ENCODE peak calls at places on chromosome 10, in six cellular contexts. Y is HL-60, R is HepG2, T is K562, L is H1, A is GM12878. B is an unnamed sample.

GRCh38 chr10:123474700-123475099 is 191.5 kb upstream of the GPR26 start:
- DNase-seq in Y (no peak), R (no peak), T (no peak), L (no peak), A (no peak), B (no peak)

GRCh38 chr10:53069013-53069412 is 296.4 kb upstream of the MBL2 start:
- DNase-seq in Y (no peak), R (no peak), T (no peak), L (no peak), A (no peak), B (no peak)

GRCh38 chr10:91891285-91892001 is 17.8 kb downstream of the FGFBP3 start:
- DNase-seq in Y (no peak), R (peak), T (peak), L (no peak), A (no peak), B (no peak)

GRCh38 chr10:92923416-92923815 is 75.1 kb downstream of the EXOC6 start:
- DNase-seq in Y (no peak), R (no peak), T (no peak), L (no peak), A (no peak), B (no peak)

GRCh38 chr10:31912898-31913847 is 15.5 kb downstream of the ARHGAP12 start:
- DNase-seq in Y (no peak), R (peak), T (no peak), L (no peak), A (no peak), B (no peak)

GRCh38 chr10:123462760-123463159 is 203.4 kb upstream of the GPR26 start:
- DNase-seq in Y (peak), R (no peak), T (no peak), L (no peak), A (no peak), B (no peak)

GRCh38 chr10:103493911-103494877 is 689 bp downstream of the NEURL1 start:
- DNase-seq in Y (peak), R (no peak), T (no peak), L (peak), A (no peak), B (peak)

GRCh38 chr10:117007080-117007479 is 2.1 kb upstream of the SHTN1 start:
- DNase-seq in Y (no peak), R (peak), T (peak), L (no peak), A (no peak), B (peak)

GRCh38 chr10:122648599-122649428 is 50.8 kb downstream of the C10orf120 start:
- DNase-seq in Y (no peak), R (peak), T (peak), L (peak), A (no peak), B (peak)

GRCh38 chr10:132146941-132147915 is 39.5 kb upstream of the DPYSL4 start:
- DNase-seq in Y (no peak), R (no peak), T (no peak), L (no peak), A (no peak), B (no peak)

GRCh38 chr10:11469575-11470391 is 141.7 kb downstream of the USP6NL start:
- DNase-seq in Y (no peak), R (no peak), T (no peak), L (no peak), A (no peak), B (no peak)

GRCh38 chr10:79137826-79138225 is 69.1 kb downstream of the ZMIZ1 start:
- DNase-seq in Y (peak), R (no peak), T (no peak), L (no peak), A (peak), B (no peak)

GRCh38 chr10:6239213-6239991 is 36.7 kb downstream of the PFKFB3 start:
- DNase-seq in Y (peak), R (peak), T (peak), L (no peak), A (peak), B (peak)

GRCh38 chr10:124697837-124698559 is 46.2 kb downstream of the FAM53B start:
- DNase-seq in Y (no peak), R (no peak), T (no peak), L (no peak), A (no peak), B (no peak)

GRCh38 chr10:103610921-103611511 is 117.5 kb downstream of the NEURL1 start:
- DNase-seq in Y (no peak), R (no peak), T (no peak), L (no peak), A (no peak), B (peak)

GRCh38 chr10:74255800-74256422 is 104.9 kb downstream of the ADK start:
- DNase-seq in Y (peak), R (no peak), T (no peak), L (no peak), A (no peak), B (no peak)

GRCh38 chr10:98285416-98285815 is 17.4 kb upstream of the LOXL4 start:
- DNase-seq in Y (no peak), R (no peak), T (no peak), L (no peak), A (no peak), B (no peak)

GRCh38 chr10:69632516-69633199 is 2.6 kb downstream of the FAM241B start:
- DNase-seq in Y (no peak), R (no peak), T (no peak), L (peak), A (no peak), B (no peak)

GRCh38 chr10:76352300-76352699 is 920.9 kb downstream of the LRMDA start:
- DNase-seq in Y (no peak), R (no peak), T (no peak), L (no peak), A (no peak), B (no peak)

GRCh38 chr10:97320480-97321031 is 1.5 kb downstream of the FRAT1 start:
- DNase-seq in Y (no peak), R (no peak), T (no peak), L (no peak), A (no peak), B (peak)

GRCh38 chr10:79381804-79382221 is 34.5 kb downstream of the PPIF start:
- DNase-seq in Y (no peak), R (peak), T (peak), L (peak), A (no peak), B (no peak)

GRCh38 chr10:101760510-101760909 is 15.4 kb downstream of the FGF8 start:
- DNase-seq in Y (no peak), R (no peak), T (no peak), L (no peak), A (no peak), B (peak)

GRCh38 chr10:22489467-22489866 is 144.2 kb downstream of the SPAG6 start:
- DNase-seq in Y (peak), R (no peak), T (no peak), L (no peak), A (no peak), B (no peak)

GRCh38 chr10:132977807-132978206 is 35.4 kb upstream of the CFAP46 start:
- DNase-seq in Y (no peak), R (no peak), T (no peak), L (no peak), A (no peak), B (no peak)

GRCh38 chr10:116974442-116975005 is 30.5 kb downstream of the SHTN1 start:
- DNase-seq in Y (no peak), R (no peak), T (no peak), L (no peak), A (no peak), B (peak)

GRCh38 chr10:70593513-70593890 is 9.0 kb downstream of the PRF1 start:
- DNase-seq in Y (no peak), R (no peak), T (no peak), L (no peak), A (no peak), B (no peak)

GRCh38 chr10:119896937-119897336 is 4.4 kb downstream of the SEC23IP start:
- DNase-seq in Y (no peak), R (peak), T (no peak), L (no peak), A (no peak), B (peak)
- TF ChIP-seq GABPA in Y (no peak), R (no peak), T (no peak), L (no peak), A (no peak), B (no peak)

GRCh38 chr10:50439187-50439586 is 184.6 kb downstream of the SGMS1 start:
- DNase-seq in Y (no peak), R (no peak), T (no peak), L (no peak), A (no peak), B (no peak)

GRCh38 chr10:50439806-50440205 is 183.9 kb downstream of the SGMS1 start:
- DNase-seq in Y (no peak), R (no peak), T (no peak), L (no peak), A (no peak), B (no peak)

GRCh38 chr10:50437248-50437647 is 185.9 kb upstream of the ASAH2 start:
- DNase-seq in Y (no peak), R (no peak), T (no peak), L (no peak), A (no peak), B (no peak)

GRCh38 chr10:50438049-50438936 is 185.5 kb downstream of the SGMS1 start:
- DNase-seq in Y (no peak), R (no peak), T (no peak), L (no peak), A (no peak), B (no peak)

DNA sequence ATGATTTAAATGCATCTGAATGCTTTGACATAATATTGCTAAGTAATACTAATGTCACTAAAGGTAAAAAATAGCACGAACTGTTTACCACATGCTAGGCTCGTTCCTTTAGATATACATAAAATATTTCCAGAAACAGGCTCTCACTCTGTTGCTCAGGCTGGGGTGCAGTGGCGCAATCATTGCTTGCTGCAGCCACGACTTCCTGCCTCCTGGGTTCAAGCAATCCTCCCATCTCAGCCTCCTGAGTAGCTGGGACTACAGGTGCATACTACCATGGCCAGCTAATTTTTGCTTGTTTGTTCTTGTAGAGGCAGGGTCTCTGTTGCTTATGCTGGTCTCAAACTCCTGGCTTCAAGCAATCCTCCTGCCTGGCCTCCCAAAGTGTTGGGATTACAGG is 183.3 kb downstream of the SGMS1 start:
- DNase-seq in Y (no peak), R (no peak), T (no peak), L (no peak), A (no peak), B (no peak)
- TF ChIP-seq GABPA in Y (no peak), R (no peak), T (no peak), L (no peak), A (no peak), B (no peak)

GRCh38 chr10:120480065-120480600 is 23.1 kb downstream of the PLPP4 start:
- DNase-seq in Y (no peak), R (no peak), T (no peak), L (peak), A (no peak), B (peak)

GRCh38 chr10:120477723-120478270 is 20.8 kb downstream of the PLPP4 start:
- DNase-seq in Y (no peak), R (no peak), T (no peak), L (peak), A (no peak), B (no peak)

GRCh38 chr10:120480848-120481247 is 23.8 kb downstream of the PLPP4 start:
- DNase-seq in Y (no peak), R (no peak), T (no peak), L (peak), A (no peak), B (no peak)

GRCh38 chr10:120478401-120478800 is 21.4 kb downstream of the PLPP4 start:
- DNase-seq in Y (no peak), R (no peak), T (no peak), L (no peak), A (no peak), B (no peak)

DNA sequence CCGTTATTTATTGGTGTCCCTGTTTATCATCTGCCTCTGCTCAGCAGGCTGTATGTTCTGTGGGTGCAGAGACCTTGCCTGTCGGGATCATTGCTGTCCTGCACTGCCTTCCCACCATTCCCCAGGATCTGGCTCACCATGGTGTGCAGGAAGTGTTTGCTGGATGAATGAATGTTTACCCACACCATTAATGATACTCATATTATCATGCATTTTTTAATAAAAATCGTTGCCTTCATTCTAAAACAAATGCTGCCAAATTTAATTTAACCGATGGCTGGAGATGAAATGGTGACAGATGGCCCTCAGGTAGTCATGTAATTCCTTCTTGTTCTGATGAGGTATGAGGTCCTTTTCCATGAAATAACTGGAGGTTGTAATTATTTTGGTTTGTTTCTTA is 22.5 kb downstream of the PLPP4 start:
- DNase-seq in Y (no peak), R (no peak), T (no peak), L (no peak), A (no peak), B (no peak)
- TF ChIP-seq GABPA in Y (no peak), R (no peak), T (no peak), L (no peak), A (no peak), B (no peak)

DNA sequence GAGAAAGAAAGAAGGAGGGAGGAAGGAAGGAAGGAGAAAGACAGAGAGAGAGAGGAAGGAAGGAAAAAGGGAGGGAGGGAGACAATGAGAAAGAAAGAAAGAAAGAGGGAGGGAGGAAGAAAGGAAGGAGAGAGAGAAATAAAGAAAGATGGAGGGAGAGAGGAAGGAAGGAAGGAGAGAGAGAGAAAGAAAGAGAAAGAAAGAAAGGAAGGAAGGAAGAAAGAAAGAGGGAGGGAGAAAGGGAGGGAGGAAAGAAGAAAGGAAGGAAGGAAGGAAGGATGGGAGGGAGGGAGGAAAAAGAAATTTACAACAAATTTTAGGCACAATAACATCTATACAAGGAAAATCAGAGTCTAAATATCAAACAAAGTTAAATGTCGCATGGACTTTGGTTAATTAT is 332.6 kb upstream of the KLF6 start:
- DNase-seq in Y (no peak), R (no peak), T (no peak), L (no peak), A (no peak), B (no peak)
- TF ChIP-seq GABPA in Y (no peak), R (no peak), T (no peak), L (no peak), A (no peak), B (no peak)

DNA sequence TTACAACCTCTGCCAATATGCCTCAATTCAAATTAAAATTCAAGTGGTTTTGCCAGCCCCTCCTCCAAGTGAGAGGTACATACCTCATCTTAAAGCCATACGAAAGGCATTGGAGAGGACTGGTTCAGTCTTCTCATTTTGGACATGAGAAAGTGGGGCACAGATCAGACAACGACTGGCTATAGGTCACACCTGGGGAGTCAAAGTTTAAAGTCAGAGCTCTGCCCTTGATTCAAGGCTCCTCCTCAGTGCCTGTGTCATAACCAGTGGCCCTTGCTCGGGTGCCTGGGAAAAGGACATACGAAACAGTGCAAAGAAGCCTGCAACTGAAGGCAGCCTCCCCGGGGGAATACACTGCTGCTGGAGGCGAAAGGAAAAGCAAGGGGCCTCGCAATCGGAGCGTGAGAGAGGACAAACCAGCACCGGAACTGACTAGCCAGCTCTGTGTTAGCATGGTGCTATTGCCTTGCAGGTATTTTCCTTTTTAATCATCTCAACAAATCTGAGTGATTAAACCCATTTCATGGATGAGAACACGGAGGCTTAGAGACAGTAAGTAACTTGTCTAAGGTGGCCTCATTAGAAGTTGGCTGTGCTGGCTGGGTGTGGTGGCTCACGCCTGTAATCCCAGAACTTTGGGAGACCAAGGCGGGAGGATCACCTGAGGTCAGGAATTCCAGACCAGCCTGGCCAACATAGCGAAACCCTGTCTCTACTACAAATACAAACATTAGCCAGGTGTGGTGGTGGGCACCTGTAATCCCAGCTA is 1.1 kb upstream of the MTPAP start:
- DNase-seq in Y (no peak), R (no peak), T (no peak), L (no peak), A (no peak), B (no peak)
- TF ChIP-seq GABPA in Y (no peak), R (no peak), T (no peak), L (no peak), A (no peak), B (no peak)

GRCh38 chr10:110344622-110345021 is 39.9 kb upstream of the SMNDC1 start:
- DNase-seq in Y (no peak), R (no peak), T (no peak), L (no peak), A (no peak), B (no peak)
- TF ChIP-seq GABPA in Y (no peak), R (no peak), T (no peak), L (no peak), A (no peak), B (no peak)

DNA sequence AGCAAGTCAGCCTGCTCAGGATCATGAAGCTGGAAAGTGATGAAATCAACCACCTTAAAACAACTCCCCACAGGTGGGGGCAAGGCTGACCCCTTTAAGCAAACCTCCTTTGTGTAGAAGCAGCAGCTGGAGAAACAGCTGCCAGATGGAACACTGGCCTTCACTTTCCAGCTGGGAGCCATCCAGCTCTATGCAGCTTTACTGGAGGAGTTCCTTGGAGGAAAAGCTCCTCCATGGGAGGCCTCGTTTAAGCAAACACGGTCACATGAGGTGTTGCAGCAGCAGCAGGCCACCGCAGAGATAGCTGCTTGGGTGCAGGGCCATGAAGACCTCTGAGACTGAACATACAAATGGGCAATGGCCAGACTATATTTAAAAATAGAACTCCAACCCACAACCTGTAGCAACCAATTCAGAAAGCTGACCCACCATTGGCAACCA is 13.0 kb upstream of the DLG5 start:
- DNase-seq in Y (no peak), R (no peak), T (peak), L (no peak), A (no peak), B (no peak)
- TF ChIP-seq GABPA in Y (no peak), R (no peak), T (no peak), L (no peak), A (no peak), B (no peak)

GRCh38 chr10:125865120-125865519 is 16.0 kb downstream of the DHX32 start:
- DNase-seq in Y (no peak), R (no peak), T (no peak), L (no peak), A (no peak), B (no peak)

GRCh38 chr10:125857185-125857760 is 23.8 kb downstream of the DHX32 start:
- DNase-seq in Y (no peak), R (no peak), T (no peak), L (no peak), A (no peak), B (no peak)

DNA sequence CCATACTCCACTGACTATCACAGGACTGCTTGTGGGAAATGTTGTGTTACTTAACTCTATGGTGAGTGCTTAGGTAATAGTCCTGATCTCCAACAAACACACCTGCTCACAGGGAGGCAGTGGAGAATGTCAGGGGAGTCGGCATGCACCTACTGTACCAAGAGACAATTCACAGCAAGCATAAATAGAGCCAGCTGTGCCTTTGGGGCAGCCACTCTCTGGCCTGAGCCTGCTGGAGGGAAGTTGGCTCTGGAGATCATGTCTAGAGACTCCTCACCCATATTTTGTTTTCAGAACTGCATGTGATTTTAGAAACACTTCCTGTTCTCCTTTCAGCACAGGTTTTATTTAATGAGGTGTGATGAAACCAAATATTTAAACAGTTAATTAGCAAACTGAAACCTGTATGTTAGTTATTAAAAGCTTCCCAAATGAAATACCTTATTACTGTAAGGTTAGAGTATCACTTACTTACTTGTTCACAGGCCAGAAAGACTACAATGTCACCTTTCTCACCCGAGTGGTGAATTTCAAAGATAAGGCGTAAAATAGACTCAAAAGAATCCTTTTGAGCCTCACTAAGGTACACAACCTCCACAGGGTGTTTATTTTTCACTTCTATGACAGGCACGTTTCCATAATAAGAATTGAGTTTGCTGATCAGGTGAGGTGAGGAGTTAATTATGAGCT is 21.8 kb downstream of the DHX32 start:
- DNase-seq in Y (no peak), R (no peak), T (no peak), L (no peak), A (no peak), B (no peak)
- TF ChIP-seq GABPA in Y (no peak), R (no peak), T (no peak), L (no peak), A (no peak), B (no peak)